ENCODE peak calls at places on chromosomes 13 and 19, in six cellular contexts. D is H1, A is breast epithelium, F is transverse colon, T is stomach, R is HCT116. I is an unnamed sample.

GRCh38 chr13:90839061-90839460 is 508.4 kb upstream of the MIR17HG start:
- DNase-seq in D (no peak), T (no peak), R (no peak), A (no peak), F (no peak), I (no peak)

GRCh38 chr13:44117351-44117750 is 237.6 kb downstream of the LACC1 start:
- DNase-seq in T (no peak), R (no peak), D (no peak), F (no peak), A (no peak), I (no peak)

GRCh38 chr13:99281811-99282263 is 23.7 kb upstream of the GPR18 start:
- DNase-seq in A (no peak), D (no peak), R (no peak), T (peak), F (peak), I (no peak)

GRCh38 chr19:464146-464545 is 3.3 kb upstream of the SHC2 start:
- DNase-seq in D (no peak), R (no peak), F (no peak), T (no peak), A (no peak), I (no peak)

GRCh38 chr13:111642156-111642767 is 321.8 kb downstream of the TEX29 start:
- DNase-seq in D (no peak), A (no peak), R (no peak), T (no peak), F (no peak), I (no peak)

GRCh38 chr13:111951982-111952565 is 114.9 kb upstream of the SOX1 start:
- DNase-seq in D (peak), T (peak), F (no peak), R (no peak), A (no peak), I (peak)

GRCh38 chr13:56917966-56918365 is 222.8 kb upstream of the PRR20A start:
- DNase-seq in A (no peak), F (no peak), R (no peak), T (no peak), D (no peak), I (no peak)

GRCh38 chr13:111115841-111116500 is 861 bp downstream of the ARHGEF7 start:
- DNase-seq in D (peak), R (no peak), A (no peak), F (peak), T (no peak), I (no peak)

GRCh38 chr13:110518150-110518525 is 43.4 kb downstream of the RAB20 start:
- DNase-seq in T (no peak), F (no peak), D (no peak), A (no peak), R (no peak), I (no peak)

GRCh38 chr13:86741762-86742285 is 929.3 kb upstream of the SLITRK5 start:
- DNase-seq in A (no peak), T (no peak), R (no peak), D (no peak), F (no peak), I (no peak)

GRCh38 chr19:44607049-44607448 is 6.3 kb upstream of the IGSF23 start:
- DNase-seq in F (no peak), R (no peak), A (no peak), T (no peak), D (no peak), I (no peak)

GRCh38 chr19:49064768-49065611 is at the start of gene NTF4:
- DNase-seq in D (peak), R (no peak), A (no peak), T (peak), F (no peak), I (no peak)

GRCh38 chr19:49403404-49404187 is 15.5 kb downstream of the KASH5 start:
- DNase-seq in D (peak), R (no peak), A (no peak), F (no peak), T (no peak), I (no peak)

GRCh38 chr13:35744566-35745203 is 268.2 kb upstream of the MAB21L1 start:
- DNase-seq in F (no peak), T (no peak), R (no peak), A (no peak), D (peak), I (no peak)

GRCh38 chr19:29668746-29669609 is 3.7 kb downstream of the PLEKHF1 start:
- DNase-seq in D (no peak), T (no peak), F (no peak), A (peak), R (no peak), I (no peak)
- TF ChIP-seq POLR2A in D (no peak), T (no peak), F (no peak), A (no peak), R (no peak), I (no peak)

DNA sequence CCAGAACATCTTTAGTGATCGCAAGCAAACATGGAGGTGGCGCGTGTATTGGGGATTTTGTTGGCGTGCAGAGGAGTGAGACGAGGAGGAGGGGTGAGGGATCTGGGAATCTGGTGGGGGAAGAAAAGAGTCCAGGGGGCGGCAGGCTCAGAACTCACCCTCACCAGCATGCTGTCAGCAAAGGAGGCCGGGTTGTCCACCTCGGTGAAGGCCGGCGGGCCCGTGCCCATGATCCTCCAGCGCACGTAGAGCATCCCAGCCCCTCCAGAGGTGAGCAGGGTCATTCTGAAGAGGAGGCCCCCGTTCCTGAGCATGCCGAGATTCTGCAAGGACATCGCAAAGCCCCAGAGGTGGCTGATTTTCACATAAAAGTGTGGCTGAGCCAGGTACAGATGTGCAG is 37.2 kb downstream of the TMTC4 start:
- DNase-seq in T (no peak), D (no peak), A (no peak), F (no peak), R (no peak), I (no peak)
- H3K4me3 ChIP-seq in T (no peak), D (no peak), A (no peak), F (no peak), R (no peak), I (no peak)

DNA sequence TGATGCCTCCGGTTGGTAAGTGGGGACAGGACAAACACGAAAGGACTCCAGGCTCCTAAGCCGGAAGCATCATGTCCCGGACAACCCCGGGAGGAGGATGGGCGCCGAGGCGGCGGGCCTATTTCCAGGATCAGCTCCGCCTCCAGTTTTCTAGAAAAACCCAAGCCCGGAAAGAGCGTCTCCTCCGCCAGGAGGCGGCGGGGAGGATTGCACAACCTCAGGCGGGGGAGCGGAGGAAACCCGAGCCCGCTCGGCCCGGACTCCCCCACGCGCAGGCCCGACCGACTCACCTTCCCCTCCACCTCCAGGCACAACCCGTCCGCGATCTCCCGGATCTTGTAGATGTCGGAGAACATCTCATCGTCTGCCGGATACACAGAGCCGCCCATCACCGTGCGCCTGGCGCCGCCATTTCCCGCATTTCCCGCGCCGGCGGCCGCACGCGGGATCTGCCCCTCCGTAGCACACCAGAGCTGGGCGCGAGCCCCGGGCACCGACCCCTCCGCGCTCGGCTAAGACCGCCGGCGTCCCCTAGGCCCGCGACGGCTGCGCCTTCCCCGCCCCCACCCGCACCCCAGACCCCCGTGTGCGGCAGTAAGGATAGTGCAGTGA is 455 bp downstream of the TPT1 start:
- DNase-seq in R (peak), F (peak), D (peak), A (peak), T (peak), I (no peak)
- TF ChIP-seq POLR2AphosphoS5 in R (no peak), F (peak), D (peak), A (peak), T (peak), I (peak)

DNA sequence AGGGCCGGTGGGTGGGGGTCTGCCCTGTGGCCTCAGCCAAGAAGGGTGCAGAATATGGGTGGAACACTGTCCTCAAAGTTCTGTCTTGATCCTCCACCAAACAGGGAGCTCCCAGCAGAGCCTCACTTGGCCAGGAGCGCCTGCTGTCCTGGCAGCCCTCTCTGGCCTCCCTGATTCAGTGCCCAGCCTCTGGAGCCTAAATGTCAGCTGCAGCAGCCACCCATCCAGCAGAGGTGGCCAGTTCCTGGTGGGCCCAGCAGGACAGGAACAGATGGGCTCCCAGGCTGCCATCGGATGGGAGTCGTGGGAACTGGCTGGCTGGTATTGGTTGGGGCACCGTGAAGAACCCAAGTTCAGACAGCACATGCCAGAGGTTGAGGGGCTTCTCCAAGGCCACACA is 1.8 kb upstream of the USE1 start:
- DNase-seq in F (no peak), R (no peak), T (no peak), D (no peak), A (no peak), I (no peak)
- TF ChIP-seq POLR2A in F (no peak), R (no peak), T (no peak), D (no peak), A (no peak), I (no peak)

GRCh38 chr19:40598918-40599307 is 2.3 kb upstream of the LTBP4 start:
- DNase-seq in A (no peak), T (no peak), R (no peak), F (no peak), D (no peak), I (no peak)
- H3K4me3 ChIP-seq in A (no peak), T (no peak), R (peak), F (no peak), D (no peak), I (peak)

DNA sequence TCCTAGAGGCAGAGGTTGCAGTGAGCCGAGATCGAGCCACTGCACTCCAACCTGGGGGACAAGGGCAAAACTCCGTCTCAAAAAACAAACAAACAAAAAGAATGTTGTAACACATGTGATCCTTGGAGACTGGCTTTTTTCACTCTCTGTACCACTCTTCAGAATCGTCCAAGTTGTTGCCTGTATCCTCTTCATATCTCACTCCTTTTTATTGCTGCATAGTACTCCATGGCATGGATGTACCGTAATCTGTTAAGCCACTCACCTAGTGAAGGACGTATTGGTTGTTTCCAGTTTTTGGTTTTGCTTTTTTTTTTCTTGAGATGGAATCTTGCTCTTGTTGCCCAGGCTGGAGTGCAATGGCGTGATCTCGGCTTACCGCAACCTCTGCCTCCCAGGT is 7.0 kb upstream of the CD22 start:
- DNase-seq in A (no peak), F (no peak), D (no peak), T (no peak), R (no peak), I (no peak)
- TF ChIP-seq POLR2AphosphoS5 in A (no peak), F (no peak), D (no peak), T (no peak), R (no peak), I (no peak)

DNA sequence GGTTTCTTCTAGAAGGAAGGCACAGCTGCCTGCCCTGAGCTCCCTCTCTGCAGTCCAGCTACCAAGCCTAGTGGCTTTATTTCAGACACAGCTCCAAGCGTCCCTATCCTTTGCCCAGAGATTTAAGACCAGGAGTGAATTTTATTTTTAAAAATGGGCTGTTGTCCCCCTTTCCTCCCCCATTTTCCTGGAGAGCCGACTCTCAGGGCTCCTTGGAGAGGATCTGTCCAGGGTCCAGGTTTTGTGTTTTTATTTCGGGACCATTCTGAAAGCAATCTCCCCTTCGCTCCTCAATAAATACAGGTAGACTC is 4.4 kb downstream of the SERTAD1 start:
- DNase-seq in T (no peak), D (no peak), F (no peak), R (no peak), A (no peak), I (no peak)
- TF ChIP-seq POLR2A in T (no peak), D (no peak), F (no peak), R (no peak), A (no peak), I (no peak)

GRCh38 chr19:41578886-41579285 is 2.9 kb downstream of the CEACAM21 start:
- DNase-seq in R (no peak), D (no peak), F (no peak), T (no peak), A (no peak), I (no peak)

GRCh38 chr19:41577144-41577830 is 1.3 kb downstream of the CEACAM21 start:
- DNase-seq in T (no peak), D (no peak), A (no peak), F (no peak), R (no peak), I (no peak)

GRCh38 chr19:41570639-41571112 is 5.3 kb upstream of the CEACAM21 start:
- DNase-seq in A (peak), R (peak), F (peak), T (peak), D (peak), I (no peak)

GRCh38 chr19:41577833-41578232 is 1.9 kb downstream of the CEACAM21 start:
- DNase-seq in A (no peak), F (no peak), R (no peak), D (no peak), T (no peak), I (no peak)

GRCh38 chr19:41575998-41576397 is at the start of gene CEACAM21:
- DNase-seq in F (peak), R (no peak), D (no peak), T (peak), A (no peak), I (no peak)
- H3K4me3 ChIP-seq in F (no peak), R (no peak), D (no peak), T (no peak), A (no peak), I (no peak)

GRCh38 chr19:4360081-4360569 is 16.8 kb downstream of the MPND start:
- DNase-seq in D (no peak), T (no peak), F (no peak), A (no peak), R (no peak), I (no peak)

GRCh38 chr19:4359627-4360000 is 16.3 kb downstream of the MPND start:
- DNase-seq in D (no peak), T (no peak), R (no peak), A (no peak), F (no peak), I (no peak)

GRCh38 chr19:4357095-4357797 is 13.9 kb downstream of the MPND start:
- DNase-seq in F (no peak), T (no peak), R (no peak), D (no peak), A (no peak), I (no peak)

GRCh38 chr19:4357921-4358326 is 14.6 kb downstream of the MPND start:
- DNase-seq in A (no peak), T (no peak), F (no peak), D (no peak), R (no peak), I (no peak)

DNA sequence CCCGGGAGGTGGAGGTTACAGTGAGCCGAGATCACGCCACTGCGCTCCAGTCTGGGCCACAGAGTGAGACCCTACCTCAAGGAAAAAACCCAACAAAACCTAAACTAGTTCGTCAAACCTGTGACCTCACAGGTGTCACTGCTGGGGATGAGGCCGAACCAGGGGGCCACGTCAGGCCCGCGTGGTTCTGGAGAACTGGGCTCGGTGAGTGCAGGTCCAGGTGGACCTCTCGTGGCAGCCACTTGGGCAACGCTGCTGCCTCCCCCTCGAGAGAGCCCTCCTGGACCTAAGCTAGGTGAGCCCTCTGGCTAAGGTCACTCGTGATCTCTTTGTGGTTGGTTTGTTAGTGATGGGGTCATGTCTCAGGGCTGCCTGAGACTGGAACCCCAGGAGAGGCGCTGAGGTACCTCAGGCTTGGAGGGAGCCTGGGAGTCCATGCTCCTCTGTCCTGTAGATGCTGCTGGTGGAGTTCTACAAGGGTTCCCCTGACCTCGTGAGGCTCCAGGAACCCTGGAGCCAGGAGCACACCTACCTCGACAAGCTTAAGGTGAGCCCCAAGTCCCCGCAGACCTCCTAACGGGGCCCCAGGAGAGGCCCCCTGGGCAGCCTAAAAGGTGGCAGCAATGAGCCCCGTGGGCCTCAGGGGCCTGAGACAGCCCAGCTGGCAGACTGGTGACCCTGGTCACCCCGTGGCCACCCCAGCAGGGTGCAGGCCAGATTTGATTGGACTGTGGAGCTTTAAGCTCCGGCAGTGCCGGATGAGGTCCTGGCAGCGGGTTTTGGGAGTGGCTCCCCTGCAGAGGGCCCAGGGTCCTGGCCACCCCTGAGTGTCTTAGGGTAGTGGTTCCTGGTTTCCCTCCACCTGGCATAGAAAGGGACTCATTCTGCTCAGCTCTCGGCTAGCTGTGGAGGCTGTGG is 15.6 kb downstream of the MPND start:
- DNase-seq in T (no peak), F (no peak), A (no peak), D (no peak), R (no peak), I (no peak)
- TF ChIP-seq POLR2AphosphoS5 in T (no peak), F (no peak), A (no peak), D (no peak), R (peak), I (no peak)

DNA sequence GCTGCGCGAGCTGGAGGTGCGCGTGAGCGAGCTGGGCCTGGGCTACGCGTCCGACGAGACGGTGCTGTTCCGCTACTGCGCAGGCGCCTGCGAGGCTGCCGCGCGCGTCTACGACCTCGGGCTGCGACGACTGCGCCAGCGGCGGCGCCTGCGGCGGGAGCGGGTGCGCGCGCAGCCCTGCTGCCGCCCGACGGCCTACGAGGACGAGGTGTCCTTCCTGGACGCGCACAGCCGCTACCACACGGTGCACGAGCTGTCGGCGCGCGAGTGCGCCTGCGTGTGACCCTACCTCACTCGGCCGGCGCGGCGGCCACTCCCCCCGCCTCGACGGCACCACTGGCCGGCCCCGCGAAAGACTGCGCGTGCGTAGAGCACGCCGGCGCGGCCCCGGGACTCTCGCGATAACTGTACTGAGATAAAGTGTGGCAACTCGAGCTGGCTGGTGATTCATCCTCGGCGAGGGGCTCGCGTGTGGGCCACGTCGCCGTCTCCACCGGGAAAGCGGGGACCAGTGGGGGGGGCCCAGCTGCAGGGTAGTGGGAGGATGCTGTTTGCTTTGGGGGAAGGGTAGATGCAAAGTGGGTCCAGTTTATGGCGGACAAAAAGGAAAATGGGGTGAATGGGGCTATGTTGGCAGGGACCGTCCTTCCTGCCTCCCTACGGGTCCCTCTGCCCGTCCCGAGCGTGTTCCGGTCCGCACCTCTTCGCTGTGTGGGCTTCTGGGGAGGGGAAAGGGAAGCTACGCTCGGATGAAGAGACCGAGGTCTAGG is 11.4 kb downstream of the FUT6 start:
- DNase-seq in R (peak), D (peak), T (peak), F (peak), A (peak), I (no peak)
- TF ChIP-seq POLR2A in R (peak), D (no peak), T (no peak), F (peak), A (peak), I (peak)